ENCODE peak calls at places on chromosomes 11 and 22, in four cellular contexts. One of them, this sample, is unnamed.

GRCh38 chr11:12777208-12777874 is 103.1 kb downstream of the TEAD1 start:
- DNase-seq in endothelial cell of umbilical vein: no peak
- DNase-seq in K562: no peak
- DNase-seq in A549: no peak
- DNase-seq in this sample: no peak

GRCh38 chr11:12787847-12788246 is 113.6 kb downstream of the TEAD1 start:
- DNase-seq in endothelial cell of umbilical vein: peak; percentile 83
- DNase-seq in K562: no peak
- DNase-seq in A549: no peak
- DNase-seq in this sample: no peak

GRCh38 chr11:7281083-7281482 is 29.4 kb downstream of the SYT9 start:
- DNase-seq in endothelial cell of umbilical vein: peak; percentile 20
- DNase-seq in K562: no peak
- DNase-seq in A549: no peak
- DNase-seq in this sample: no peak

GRCh38 chr11:72223615-72224586 is 666 bp upstream of the INPPL1 start:
- DNase-seq in endothelial cell of umbilical vein: peak; percentile 74
- DNase-seq in K562: peak; percentile 78
- DNase-seq in A549: peak; percentile 65
- DNase-seq in this sample: peak; percentile 82

GRCh38 chr11:12451179-12451814 is 73.9 kb downstream of the PARVA start:
- DNase-seq in endothelial cell of umbilical vein: no peak
- DNase-seq in K562: no peak
- DNase-seq in A549: no peak
- DNase-seq in this sample: no peak

GRCh38 chr11:76339217-76339616 is 41.7 kb downstream of the THAP12 start:
- DNase-seq in endothelial cell of umbilical vein: peak; percentile 7
- DNase-seq in K562: no peak
- DNase-seq in A549: no peak
- DNase-seq in this sample: peak; percentile 92

GRCh38 chr11:66068923-66069714 is 953 bp upstream of the PACS1 start:
- DNase-seq in endothelial cell of umbilical vein: peak; percentile 63
- DNase-seq in K562: no peak
- DNase-seq in A549: peak; percentile 81
- DNase-seq in this sample: peak; percentile 61

GRCh38 chr11:2199466-2200341 is 28.1 kb upstream of the TH start:
- DNase-seq in endothelial cell of umbilical vein: no peak
- DNase-seq in K562: no peak
- DNase-seq in A549: no peak
- DNase-seq in this sample: no peak

GRCh38 chr11:78961186-78961782 is 386.6 kb upstream of the NARS2 start:
- DNase-seq in endothelial cell of umbilical vein: peak; percentile 29
- DNase-seq in K562: peak; percentile 24
- DNase-seq in A549: peak; percentile 44
- DNase-seq in this sample: peak; percentile 16

GRCh38 chr11:128506384-128506783 is 81.0 kb downstream of the ETS1 start:
- DNase-seq in endothelial cell of umbilical vein: no peak
- DNase-seq in K562: no peak
- DNase-seq in A549: no peak
- DNase-seq in this sample: no peak

GRCh38 chr11:72584293-72584921 is 89.8 kb downstream of the PDE2A start:
- DNase-seq in endothelial cell of umbilical vein: no peak
- DNase-seq in K562: peak; percentile 31
- DNase-seq in A549: no peak
- DNase-seq in this sample: no peak

GRCh38 chr11:9180784-9181183 is 84.4 kb downstream of the DENND5A start:
- DNase-seq in endothelial cell of umbilical vein: peak; percentile 66
- DNase-seq in K562: no peak
- DNase-seq in A549: peak; percentile 16
- DNase-seq in this sample: no peak

GRCh38 chr11:97717922-97718321 is 1302.8 kb upstream of the CNTN5 start:
- DNase-seq in endothelial cell of umbilical vein: no peak
- DNase-seq in K562: no peak
- DNase-seq in A549: no peak
- DNase-seq in this sample: no peak

GRCh38 chr11:96426356-96427103 is 36.7 kb downstream of the JRKL start:
- DNase-seq in endothelial cell of umbilical vein: peak; percentile 62
- DNase-seq in K562: peak; percentile 41
- DNase-seq in A549: peak; percentile 34
- DNase-seq in this sample: peak; percentile 70

GRCh38 chr22:46007003-46007847 is 30.3 kb upstream of the WNT7B start:
- DNase-seq in endothelial cell of umbilical vein: peak; percentile 77
- DNase-seq in K562: no peak
- DNase-seq in A549: peak; percentile 66
- DNase-seq in this sample: peak; percentile 84

GRCh38 chr11:61611309-61611708 is 30.4 kb upstream of the SYT7 start:
- DNase-seq in endothelial cell of umbilical vein: no peak
- DNase-seq in K562: no peak
- DNase-seq in A549: no peak
- DNase-seq in this sample: no peak

GRCh38 chr11:12409621-12410005 is 32.2 kb downstream of the PARVA start:
- DNase-seq in endothelial cell of umbilical vein: no peak
- DNase-seq in K562: no peak
- DNase-seq in A549: no peak
- DNase-seq in this sample: no peak

GRCh38 chr11:124115782-124116616 is 749 bp downstream of the VWA5A start:
- DNase-seq in endothelial cell of umbilical vein: no peak
- DNase-seq in K562: peak; percentile 13
- DNase-seq in A549: no peak
- DNase-seq in this sample: no peak

GRCh38 chr11:120883404-120884135 is 140.3 kb upstream of the TBCEL start:
- DNase-seq in endothelial cell of umbilical vein: peak; percentile 52
- DNase-seq in K562: no peak
- DNase-seq in A549: no peak
- DNase-seq in this sample: no peak

GRCh38 chr11:17014321-17014773 is at the start of gene PLEKHA7:
- DNase-seq in endothelial cell of umbilical vein: no peak
- DNase-seq in K562: no peak
- DNase-seq in A549: peak; percentile 22
- DNase-seq in this sample: no peak

GRCh38 chr11:126927628-126928027 is 72.9 kb downstream of the KIRREL3 start:
- DNase-seq in endothelial cell of umbilical vein: no peak
- DNase-seq in K562: no peak
- DNase-seq in A549: no peak
- DNase-seq in this sample: no peak

GRCh38 chr11:6433998-6434650 is 6.7 kb downstream of the HPX start:
- DNase-seq in endothelial cell of umbilical vein: no peak
- DNase-seq in K562: no peak
- DNase-seq in A549: no peak
- DNase-seq in this sample: no peak

GRCh38 chr11:8988329-8989234 is 15.2 kb downstream of the NRIP3 start:
- DNase-seq in endothelial cell of umbilical vein: no peak
- DNase-seq in K562: peak; percentile 93
- DNase-seq in A549: no peak
- DNase-seq in this sample: no peak

GRCh38 chr11:108853864-108854263 is 189.0 kb downstream of the DDX10 start:
- DNase-seq in endothelial cell of umbilical vein: peak; percentile 49
- DNase-seq in K562: no peak
- DNase-seq in A549: no peak
- DNase-seq in this sample: no peak

GRCh38 chr11:57536947-57537654 is at the start of gene SMTNL1:
- DNase-seq in endothelial cell of umbilical vein: no peak
- DNase-seq in K562: no peak
- DNase-seq in A549: no peak
- DNase-seq in this sample: no peak

GRCh38 chr11:40293655-40294342 is 1165.7 kb downstream of the LRRC4C start:
- DNase-seq in endothelial cell of umbilical vein: peak; percentile 87
- DNase-seq in K562: peak; percentile 64
- DNase-seq in A549: peak; percentile 82
- DNase-seq in this sample: peak; percentile 64

GRCh38 chr11:56988614-56989013 is at the start of gene OR5AK2:
- DNase-seq in endothelial cell of umbilical vein: no peak
- DNase-seq in K562: no peak
- DNase-seq in A549: no peak
- DNase-seq in this sample: no peak

GRCh38 chr22:17578129-17578754 is 14.9 kb downstream of the SLC25A18 start:
- DNase-seq in endothelial cell of umbilical vein: peak; percentile 23
- DNase-seq in K562: no peak
- DNase-seq in A549: no peak
- DNase-seq in this sample: no peak

GRCh38 chr22:38657248-38657909 is 941 bp downstream of the CBY1 start:
- DNase-seq in endothelial cell of umbilical vein: no peak
- DNase-seq in K562: peak; percentile 17
- DNase-seq in A549: no peak
- DNase-seq in this sample: peak; percentile 49

GRCh38 chr11:78323356-78323755 is 94.3 kb downstream of the GAB2 start:
- DNase-seq in endothelial cell of umbilical vein: no peak
- DNase-seq in K562: no peak
- DNase-seq in A549: no peak
- DNase-seq in this sample: no peak

GRCh38 chr11:44980533-44981427 is 30.1 kb upstream of the TP53I11 start:
- DNase-seq in endothelial cell of umbilical vein: no peak
- DNase-seq in K562: no peak
- DNase-seq in A549: no peak
- DNase-seq in this sample: no peak

GRCh38 chr11:75507571-75507970 is 18.2 kb downstream of the GDPD5 start:
- DNase-seq in endothelial cell of umbilical vein: no peak
- DNase-seq in K562: no peak
- DNase-seq in A549: no peak
- DNase-seq in this sample: no peak

GRCh38 chr11:7250166-7250565 is 1.5 kb upstream of the SYT9 start:
- DNase-seq in endothelial cell of umbilical vein: no peak
- DNase-seq in K562: no peak
- DNase-seq in A549: no peak
- DNase-seq in this sample: no peak

GRCh38 chr11:118000850-118001228 is 14.6 kb downstream of the IL10RA start:
- DNase-seq in endothelial cell of umbilical vein: no peak
- DNase-seq in K562: no peak
- DNase-seq in A549: no peak
- DNase-seq in this sample: no peak

GRCh38 chr11:69837791-69838190 is 18.6 kb upstream of the FGF3 start:
- DNase-seq in endothelial cell of umbilical vein: no peak
- DNase-seq in K562: no peak
- DNase-seq in A549: no peak
- DNase-seq in this sample: no peak

GRCh38 chr11:567036-567628 is 6.4 kb downstream of the RASSF7 start:
- DNase-seq in endothelial cell of umbilical vein: no peak
- DNase-seq in K562: no peak
- DNase-seq in A549: no peak
- DNase-seq in this sample: no peak
- H3K4me3 ChIP-seq in endothelial cell of umbilical vein: no peak overlapping the region
- H3K4me3 ChIP-seq in K562: peak overlapping the region; percentile 84
- H3K4me3 ChIP-seq in A549: no peak overlapping the region
- H3K4me3 ChIP-seq in this sample: peak overlapping the region; percentile 49

DNA sequence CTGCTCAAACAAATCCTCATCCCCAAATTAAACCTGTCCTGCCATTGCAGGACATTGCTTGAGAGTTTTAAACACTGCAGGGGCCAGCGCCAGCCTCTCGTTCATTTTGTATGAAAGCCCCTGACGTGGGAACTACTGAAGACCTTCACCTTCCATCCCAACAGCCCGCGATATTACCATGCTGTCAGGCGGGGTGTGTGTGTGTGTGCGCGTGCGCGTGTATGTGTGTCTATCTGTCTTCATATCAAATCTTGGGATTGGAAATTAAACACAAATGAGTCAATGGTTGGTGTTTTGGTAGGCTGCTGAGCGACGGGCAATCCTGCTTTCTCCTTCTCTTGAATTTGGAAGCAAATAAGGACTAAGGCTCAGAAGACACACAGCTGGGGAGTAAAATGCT is 776.9 kb downstream of the TBC1D22A start:
- DNase-seq in endothelial cell of umbilical vein: no peak
- DNase-seq in K562: no peak
- DNase-seq in A549: no peak
- DNase-seq in this sample: no peak
- TF ChIP-seq MYC in endothelial cell of umbilical vein: no peak
- TF ChIP-seq MYC in K562: no peak
- TF ChIP-seq MYC in A549: no peak
- TF ChIP-seq MYC in this sample: no peak

GRCh38 chr22:49724030-49724892 is 103.4 kb downstream of the BRD1 start:
- DNase-seq in endothelial cell of umbilical vein: no peak
- DNase-seq in K562: no peak
- DNase-seq in A549: no peak
- DNase-seq in this sample: no peak
- TF ChIP-seq MAX in endothelial cell of umbilical vein: no peak
- TF ChIP-seq MAX in K562: no peak
- TF ChIP-seq MAX in A549: no peak
- TF ChIP-seq MAX in this sample: no peak

DNA sequence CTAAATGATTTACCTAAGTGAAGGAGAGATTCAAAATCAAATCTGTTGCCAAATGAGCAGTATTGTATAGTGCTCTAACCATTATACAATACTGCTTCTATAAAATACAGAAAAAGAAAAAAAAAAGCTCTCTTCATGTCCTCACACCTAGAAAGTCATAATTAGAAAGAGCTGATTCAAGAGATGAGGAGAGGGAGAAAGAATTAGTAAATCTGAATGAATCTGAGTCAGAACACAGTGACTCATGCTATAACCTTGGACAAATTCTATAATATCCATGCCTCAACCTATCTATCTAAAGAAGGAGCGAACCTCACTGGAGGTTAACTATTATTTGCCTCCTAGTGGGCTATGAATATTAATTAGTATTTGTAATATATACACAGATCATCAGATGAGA is 29.4 kb downstream of the AMBRA1 start:
- DNase-seq in endothelial cell of umbilical vein: peak; percentile 40
- DNase-seq in K562: no peak
- DNase-seq in A549: no peak
- DNase-seq in this sample: no peak
- H3K4me3 ChIP-seq in endothelial cell of umbilical vein: no peak overlapping the region
- H3K4me3 ChIP-seq in K562: no peak overlapping the region
- H3K4me3 ChIP-seq in A549: no peak overlapping the region
- H3K4me3 ChIP-seq in this sample: no peak overlapping the region

DNA sequence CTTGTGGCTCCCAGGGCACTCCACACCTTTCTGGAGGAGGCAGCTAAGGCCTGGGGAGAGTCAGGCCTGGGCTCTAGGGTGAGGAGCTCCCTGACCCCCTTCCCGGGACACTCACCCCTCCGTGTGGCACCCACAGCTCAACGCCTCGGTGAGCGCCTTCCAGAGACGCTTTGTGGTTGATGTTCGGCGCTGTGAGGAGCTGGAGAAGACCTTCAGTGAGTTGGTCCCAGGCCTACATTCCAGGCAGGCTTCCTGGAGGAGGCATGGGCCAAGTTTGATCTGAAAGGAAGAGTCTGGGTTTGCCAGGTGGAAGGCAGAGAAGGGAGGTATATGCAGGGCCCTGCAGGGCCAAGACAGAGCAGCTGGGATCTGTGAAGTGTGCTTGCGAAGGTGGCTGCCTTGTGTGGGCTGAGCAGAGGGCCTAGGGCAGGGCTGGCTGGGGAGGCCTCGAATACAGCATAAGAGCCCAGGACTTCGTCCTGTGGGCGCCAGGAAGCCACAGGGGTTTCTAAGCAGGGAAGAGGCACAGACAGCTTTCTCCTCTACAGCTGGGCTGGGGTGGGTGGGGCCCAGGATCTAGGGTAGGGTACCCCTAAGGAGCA is 2.9 kb downstream of the TCIRG1 start:
- DNase-seq in endothelial cell of umbilical vein: no peak
- DNase-seq in K562: no peak
- DNase-seq in A549: no peak
- DNase-seq in this sample: peak; percentile 51
- TF ChIP-seq MYC in endothelial cell of umbilical vein: no peak
- TF ChIP-seq MYC in K562: no peak
- TF ChIP-seq MYC in A549: no peak
- TF ChIP-seq MYC in this sample: no peak